ENCODE peak calls at places on chromosome 15, in six cellular contexts. One of them, this sample, is unnamed.

GRCh38 chr15:88342666-88343065 is 86.1 kb upstream of the NTRK3 start:
- DNase-seq in ovary: no peak
- DNase-seq in mammary epithelial cell: no peak
- DNase-seq in lower lobe of right lung: no peak
- DNase-seq in A549: no peak
- DNase-seq in cardiac muscle cell: no peak
- DNase-seq in this sample: no peak

GRCh38 chr15:45763170-45763869 is 128.5 kb downstream of the SQOR start:
- DNase-seq in A549: no peak
- DNase-seq in mammary epithelial cell: no peak
- DNase-seq in ovary: no peak
- DNase-seq in cardiac muscle cell: no peak
- DNase-seq in lower lobe of right lung: no peak
- DNase-seq in this sample: no peak

GRCh38 chr15:31439328-31439727 is 112.7 kb downstream of the KLF13 start:
- DNase-seq in lower lobe of right lung: no peak
- DNase-seq in ovary: no peak
- DNase-seq in mammary epithelial cell: no peak
- DNase-seq in cardiac muscle cell: no peak
- DNase-seq in A549: peak; percentile 75
- DNase-seq in this sample: no peak

GRCh38 chr15:54620916-54621315 is 575.8 kb downstream of the RSL24D1 start:
- DNase-seq in A549: no peak
- DNase-seq in cardiac muscle cell: no peak
- DNase-seq in ovary: no peak
- DNase-seq in lower lobe of right lung: no peak
- DNase-seq in mammary epithelial cell: no peak
- DNase-seq in this sample: no peak

GRCh38 chr15:26132786-26133185 is 269.7 kb upstream of the ATP10A start:
- DNase-seq in ovary: no peak
- DNase-seq in cardiac muscle cell: no peak
- DNase-seq in A549: no peak
- DNase-seq in mammary epithelial cell: no peak
- DNase-seq in lower lobe of right lung: no peak
- DNase-seq in this sample: no peak

GRCh38 chr15:68479870-68480269 is 47.9 kb upstream of the ITGA11 start:
- DNase-seq in lower lobe of right lung: no peak
- DNase-seq in cardiac muscle cell: no peak
- DNase-seq in A549: no peak
- DNase-seq in ovary: no peak
- DNase-seq in mammary epithelial cell: no peak
- DNase-seq in this sample: no peak

GRCh38 chr15:89845305-89845893 is 30.7 kb upstream of the ANPEP start:
- DNase-seq in ovary: no peak
- DNase-seq in lower lobe of right lung: no peak
- DNase-seq in cardiac muscle cell: peak; percentile 89
- DNase-seq in mammary epithelial cell: peak; percentile 91
- DNase-seq in A549: peak; percentile 80
- DNase-seq in this sample: no peak

GRCh38 chr15:36579792-36580431 is 486 bp downstream of the CDIN1 start:
- DNase-seq in mammary epithelial cell: no peak
- DNase-seq in cardiac muscle cell: no peak
- DNase-seq in lower lobe of right lung: peak; percentile 55
- DNase-seq in ovary: no peak
- DNase-seq in A549: no peak
- DNase-seq in this sample: no peak

GRCh38 chr15:70324001-70324974 is 226.6 kb upstream of the TLE3 start:
- DNase-seq in A549: peak; percentile 37
- DNase-seq in mammary epithelial cell: peak; percentile 80
- DNase-seq in lower lobe of right lung: no peak
- DNase-seq in cardiac muscle cell: no peak
- DNase-seq in ovary: no peak
- DNase-seq in this sample: peak; percentile 38

GRCh38 chr15:60009124-60009523 is 5.0 kb downstream of the FOXB1 start:
- DNase-seq in lower lobe of right lung: no peak
- DNase-seq in ovary: no peak
- DNase-seq in mammary epithelial cell: no peak
- DNase-seq in cardiac muscle cell: no peak
- DNase-seq in A549: no peak
- DNase-seq in this sample: no peak
- H3K4me1 ChIP-seq in lower lobe of right lung: peaks cover 24% of the 10 kb centered on the region
- H3K4me1 ChIP-seq in ovary: peaks cover 17% of the 10 kb centered on the region
- H3K4me1 ChIP-seq in mammary epithelial cell: peaks cover 25% of the 10 kb centered on the region
- H3K4me1 ChIP-seq in cardiac muscle cell: peaks cover 9% of the 10 kb centered on the region
- H3K4me1 ChIP-seq in A549: peaks cover 23% of the 10 kb centered on the region
- H3K4me1 ChIP-seq in this sample: no peaks in the 10 kb centered on the region

DNA sequence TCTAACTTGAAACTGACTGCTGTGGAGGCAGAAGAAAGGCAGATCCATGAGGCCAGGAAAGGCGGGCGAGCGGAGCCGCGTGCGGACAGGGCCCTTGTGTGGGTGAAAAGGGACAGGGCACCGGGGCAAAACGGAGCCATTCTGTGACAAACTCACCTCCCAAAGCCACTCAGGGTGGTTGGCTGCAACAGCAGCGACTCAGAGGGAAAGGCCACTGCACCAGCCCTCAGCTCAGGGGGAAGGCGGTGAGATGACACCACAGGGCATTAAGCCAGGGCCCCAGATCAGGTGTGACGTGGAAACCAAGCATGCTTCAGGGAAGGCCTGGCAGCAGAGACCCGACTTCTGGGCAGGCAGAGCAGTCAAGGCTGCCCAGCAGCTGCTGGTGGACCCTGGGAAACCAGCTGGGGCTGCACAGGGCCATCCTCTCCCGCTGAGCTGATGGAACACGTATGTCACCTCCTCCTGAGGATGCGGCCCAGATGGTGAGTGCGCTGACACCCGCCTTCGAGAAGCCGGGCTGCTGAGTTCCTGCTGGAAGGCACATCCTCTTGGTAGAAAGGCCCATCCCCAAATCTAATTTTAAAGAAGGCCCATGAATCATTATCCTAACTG is 82.3 kb downstream of the CHSY1 start:
- DNase-seq in ovary: no peak
- DNase-seq in A549: no peak
- DNase-seq in lower lobe of right lung: no peak
- DNase-seq in cardiac muscle cell: peak; percentile 28
- DNase-seq in mammary epithelial cell: no peak
- DNase-seq in this sample: no peak
- TF ChIP-seq CTCF in ovary: no peak
- TF ChIP-seq CTCF in A549: no peak
- TF ChIP-seq CTCF in lower lobe of right lung: no peak
- TF ChIP-seq CTCF in cardiac muscle cell: no peak
- TF ChIP-seq CTCF in mammary epithelial cell: no peak
- TF ChIP-seq CTCF in this sample: no peak

GRCh38 chr15:98737721-98738120 is 89.4 kb downstream of the IGF1R start:
- DNase-seq in lower lobe of right lung: no peak
- DNase-seq in ovary: no peak
- DNase-seq in cardiac muscle cell: no peak
- DNase-seq in A549: no peak
- DNase-seq in mammary epithelial cell: no peak
- DNase-seq in this sample: no peak
- H3K4me1 ChIP-seq in lower lobe of right lung: peaks cover 29% of the 10 kb centered on the region
- H3K4me1 ChIP-seq in ovary: peaks cover 20% of the 10 kb centered on the region
- H3K4me1 ChIP-seq in cardiac muscle cell: peaks cover 7% of the 10 kb centered on the region
- H3K4me1 ChIP-seq in A549: peaks cover 68% of the 10 kb centered on the region
- H3K4me1 ChIP-seq in mammary epithelial cell: peaks cover 21% of the 10 kb centered on the region
- H3K4me1 ChIP-seq in this sample: peaks cover 80% of the 10 kb centered on the region

DNA sequence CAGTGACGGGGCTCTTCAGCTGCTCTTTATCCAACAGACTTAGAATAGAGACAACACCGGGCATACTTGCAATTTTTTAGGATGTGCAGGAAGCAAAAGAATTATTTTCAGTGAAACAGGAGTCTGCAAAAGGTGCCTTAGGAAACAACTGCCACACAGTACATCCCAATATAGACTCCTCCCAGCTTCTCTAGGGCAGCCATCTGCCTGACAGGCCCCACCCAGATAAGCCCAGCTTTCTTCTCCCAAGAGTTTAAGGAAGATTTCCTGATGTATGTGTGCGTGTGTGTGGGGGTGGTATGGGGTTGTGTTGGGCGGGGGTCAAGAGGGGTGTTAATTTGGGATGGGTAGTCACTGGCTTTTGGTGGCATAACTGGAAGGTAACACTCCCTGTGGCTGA is 21.5 kb downstream of the MAP2K1 start:
- DNase-seq in cardiac muscle cell: no peak
- DNase-seq in ovary: no peak
- DNase-seq in lower lobe of right lung: no peak
- DNase-seq in mammary epithelial cell: no peak
- DNase-seq in A549: no peak
- DNase-seq in this sample: no peak
- TF ChIP-seq CTCF in cardiac muscle cell: no peak
- TF ChIP-seq CTCF in ovary: no peak
- TF ChIP-seq CTCF in lower lobe of right lung: no peak
- TF ChIP-seq CTCF in mammary epithelial cell: no peak
- TF ChIP-seq CTCF in A549: no peak
- TF ChIP-seq CTCF in this sample: no peak

GRCh38 chr15:80474224-80474619 is 70.0 kb downstream of the ARNT2 start:
- DNase-seq in ovary: no peak
- DNase-seq in mammary epithelial cell: no peak
- DNase-seq in A549: no peak
- DNase-seq in lower lobe of right lung: no peak
- DNase-seq in cardiac muscle cell: no peak
- DNase-seq in this sample: no peak
- H3K4me1 ChIP-seq in ovary: peaks cover 3% of the 10 kb centered on the region
- H3K4me1 ChIP-seq in mammary epithelial cell: no peaks in the 10 kb centered on the region
- H3K4me1 ChIP-seq in A549: no peaks in the 10 kb centered on the region
- H3K4me1 ChIP-seq in lower lobe of right lung: no peaks in the 10 kb centered on the region
- H3K4me1 ChIP-seq in cardiac muscle cell: no peaks in the 10 kb centered on the region
- H3K4me1 ChIP-seq in this sample: no peaks in the 10 kb centered on the region

GRCh38 chr15:32881528-32881927 is 163.7 kb downstream of the GREM1 start:
- DNase-seq in A549: no peak
- DNase-seq in mammary epithelial cell: no peak
- DNase-seq in ovary: no peak
- DNase-seq in cardiac muscle cell: no peak
- DNase-seq in lower lobe of right lung: no peak
- DNase-seq in this sample: no peak
- TF ChIP-seq CTCF in A549: no peak
- TF ChIP-seq CTCF in mammary epithelial cell: no peak
- TF ChIP-seq CTCF in ovary: no peak
- TF ChIP-seq CTCF in cardiac muscle cell: no peak
- TF ChIP-seq CTCF in lower lobe of right lung: no peak
- TF ChIP-seq CTCF in this sample: no peak